ENCODE peak calls at places on chromosomes 4 and X, in nine cellular contexts. O is HFF-Myc; D is stimulated activated CD4-positive, alpha-beta T cell treated with anti-CD3 and anti-CD28 coated beads, Interleukin-1b, Interleukin-23, amount 100 ng/mL, for 24 hours; R is tibial artery; H is activated CD4-positive, CD25-positive, alpha-beta regulatory T cell; K is posterior cingulate gyrus; U is T1000; T is Calu3; E is islet precursor cell. Y is an unnamed sample.

GRCh38 chr4:185656467-185656890 is 121.2 kb upstream of the PDLIM3 start:
- DNase-seq in K (peak; percentile 89), E (no peak), T (no peak), H (no peak), R (peak; percentile 61), U (no peak), D (no peak), O (no peak), Y (no peak)

GRCh38 chr4:18882468-18882867 is 860.9 kb upstream of the LCORL start:
- DNase-seq in U (peak; percentile 54), T (no peak), D (no peak), K (no peak), H (no peak), O (peak; percentile 14), R (no peak), E (peak; percentile 55), Y (peak; percentile 11)

GRCh38 chrX:82218361-82218760 is 1016.5 kb downstream of the SH3BGRL start:
- DNase-seq in U (no peak), R (no peak), K (no peak), H (no peak), T (no peak), E (no peak), O (no peak), D (no peak), Y (peak; percentile 43)

GRCh38 chrX:154717824-154718223 is 33.1 kb downstream of the GAB3 start:
- DNase-seq in R (no peak), E (no peak), U (no peak), T (no peak), O (no peak), K (no peak), D (no peak), H (no peak), Y (peak; percentile 68)

GRCh38 chrX:101462892-101463291 is 22.4 kb upstream of the ARMCX4 start:
- DNase-seq in U (no peak), E (no peak), R (no peak), O (no peak), D (no peak), T (peak; percentile 23), K (no peak), H (no peak), Y (no peak)

GRCh38 chr4:3337811-3338210 is 45.0 kb downstream of the RGS12 start:
- DNase-seq in O (no peak), E (no peak), R (no peak), U (no peak), D (no peak), K (no peak), T (no peak), H (no peak), Y (no peak)

GRCh38 chr4:2432991-2433530 is 14.3 kb downstream of the CFAP99 start:
- DNase-seq in O (no peak), U (peak; percentile 40), K (peak; percentile 94), H (no peak), T (no peak), E (peak; percentile 91), D (no peak), R (no peak), Y (peak; percentile 66)

GRCh38 chrX:51905711-51906110 is 12.3 kb downstream of the MAGED1 start:
- DNase-seq in H (no peak), D (no peak), K (no peak), O (no peak), E (no peak), U (no peak), R (no peak), T (no peak), Y (no peak)

GRCh38 chrX:77162777-77163176 is 284.4 kb upstream of the FGF16 start:
- DNase-seq in E (no peak), U (no peak), T (no peak), K (no peak), H (no peak), R (no peak), D (no peak), O (no peak), Y (no peak)

GRCh38 chrX:119790977-119791436 is 423 bp downstream of the RPL39 start:
- DNase-seq in E (no peak), U (no peak), T (peak; percentile 26), O (no peak), H (no peak), D (peak; percentile 15), R (peak; percentile 23), K (no peak), Y (peak; percentile 21)

GRCh38 chrX:84047339-84047738 is 140.7 kb downstream of the RPS6KA6 start:
- DNase-seq in H (no peak), K (peak; percentile 59), O (no peak), R (no peak), E (no peak), U (no peak), D (no peak), T (no peak), Y (no peak)

GRCh38 chrX:133590703-133591505 is 175.6 kb upstream of the GPC4 start:
- DNase-seq in D (no peak), E (no peak), O (no peak), U (no peak), H (no peak), T (no peak), K (no peak), R (no peak), Y (no peak)

GRCh38 chrX:46444011-46444410 is 101.2 kb downstream of the ZNF674 start:
- DNase-seq in R (no peak), T (peak; percentile 36), U (peak; percentile 3), K (no peak), E (peak; percentile 91), D (no peak), O (peak; percentile 75), H (no peak), Y (no peak)

GRCh38 chrX:40843643-40844042 is 108.3 kb upstream of the MED14 start:
- DNase-seq in T (no peak), E (peak; percentile 89), R (no peak), K (no peak), D (no peak), U (no peak), H (no peak), O (no peak), Y (no peak)

GRCh38 chrX:7218321-7219152 is 70.6 kb upstream of the PUDP start:
- DNase-seq in E (no peak), R (no peak), U (no peak), K (no peak), D (no peak), H (no peak), T (no peak), O (no peak), Y (no peak)

GRCh38 chr4:169677150-169677732 is 56.9 kb downstream of the CLCN3 start:
- DNase-seq in D (no peak), H (no peak), K (no peak), U (no peak), O (no peak), E (no peak), T (no peak), R (no peak), Y (no peak)

GRCh38 chrX:31609130-31609529 is 537.3 kb upstream of the FTHL17 start:
- DNase-seq in D (no peak), E (no peak), H (no peak), K (no peak), U (no peak), O (peak; percentile 24), R (no peak), T (no peak), Y (peak; percentile 60)

GRCh38 chrX:46204721-46205422 is 340.3 kb downstream of the ZNF674 start:
- DNase-seq in D (no peak), O (no peak), H (no peak), T (peak; percentile 15), K (no peak), U (no peak), R (no peak), E (no peak), Y (no peak)

GRCh38 chrX:23304881-23305280 is 29.8 kb upstream of the PTCHD1 start:
- DNase-seq in D (no peak), T (no peak), U (no peak), E (no peak), R (no peak), K (no peak), H (no peak), O (no peak), Y (no peak)

GRCh38 chr4:38323141-38323634 is 340.8 kb upstream of the KLF3 start:
- DNase-seq in U (no peak), H (no peak), K (no peak), T (no peak), R (no peak), O (no peak), E (no peak), D (no peak), Y (no peak)

GRCh38 chr4:13525606-13526281 is 18.6 kb downstream of the NKX3-2 start:
- DNase-seq in K (no peak), H (no peak), D (no peak), U (no peak), T (no peak), O (no peak), E (peak; percentile 57), R (no peak), Y (no peak)

GRCh38 chrX:97756879-97757278 is 873.2 kb downstream of the RPA4 start:
- DNase-seq in O (no peak), K (no peak), U (no peak), T (no peak), E (no peak), R (no peak), H (no peak), D (no peak), Y (no peak)

GRCh38 chr4:81960968-81961367 is 412.8 kb downstream of the HNRNPD start:
- DNase-seq in U (no peak), D (no peak), R (no peak), T (no peak), E (no peak), O (no peak), K (no peak), H (no peak), Y (no peak)

GRCh38 chrX:989959-990510 is 222.4 kb downstream of the CRLF2 start:
- DNase-seq in T (no peak), R (no peak), K (peak; percentile 94), D (no peak), H (peak; percentile 5), U (no peak), O (peak; percentile 91), E (peak; percentile 87), Y (peak; percentile 11)

GRCh38 chr4:150818661-150819060 is 196.4 kb downstream of the LRBA start:
- DNase-seq in R (no peak), E (no peak), O (no peak), D (no peak), U (no peak), T (no peak), K (no peak), H (no peak), Y (peak; percentile 6)

GRCh38 chr4:45347056-45347455 is 620.7 kb upstream of the GNPDA2 start:
- DNase-seq in K (no peak), T (no peak), U (no peak), D (no peak), O (no peak), R (no peak), E (no peak), H (no peak), Y (no peak)

GRCh38 chrX:6238576-6238975 is 9.9 kb upstream of the NLGN4X start:
- DNase-seq in T (no peak), E (no peak), R (no peak), D (no peak), U (no peak), O (no peak), H (no peak), K (no peak), Y (no peak)

GRCh38 chrX:83521905-83522304 is 13.8 kb downstream of the POU3F4 start:
- DNase-seq in K (no peak), H (no peak), E (no peak), T (no peak), O (no peak), R (no peak), D (no peak), U (no peak), Y (no peak)

GRCh38 chr4:53479731-53480525 is 102.5 kb downstream of the FIP1L1 start:
- DNase-seq in R (no peak), U (no peak), T (no peak), K (no peak), H (no peak), O (no peak), E (no peak), D (no peak), Y (no peak)

GRCh38 chrX:16123222-16123786 is at the start of gene GRPR:
- DNase-seq in D (peak; percentile 1), U (peak; percentile 57), K (peak; percentile 93), R (peak; percentile 69), O (peak; percentile 46), H (peak; percentile 3), E (peak; percentile 96), T (peak; percentile 79), Y (peak; percentile 64)

GRCh38 chr4:153257151-153257620 is 52.9 kb downstream of the TRIM2 start:
- DNase-seq in T (no peak), D (no peak), O (no peak), U (no peak), E (peak; percentile 94), K (peak; percentile 96), H (no peak), R (no peak), Y (peak; percentile 60)

Y was measured in foreskin melanocyte.